ENCODE peak calls at places on chromosome 7, in nine cellular contexts. J, F, R, I, V, P, A, T and K are unnamed samples. For H3K9me3, the result is how much of the 10 kb centered on the place peaks cover.

GRCh38 chr7:55534262-55534915 is 37.9 kb downstream of the VOPP1 start:
- DNase-seq in F (peak), J (no peak), R (no peak), T (peak), P (no peak), I (no peak), V (no peak), A (no peak), K (peak)

GRCh38 chr7:18978108-18978495 is 139.3 kb downstream of the TWIST1 start:
- DNase-seq in V (no peak), R (no peak), I (peak), F (peak), A (no peak), P (peak), T (peak), J (no peak), K (no peak)

GRCh38 chr7:65798111-65799075 is 74.5 kb upstream of the VKORC1L1 start:
- DNase-seq in V (no peak), R (no peak), F (peak), T (peak), P (no peak), J (no peak), A (no peak), I (no peak), K (no peak)

GRCh38 chr7:149773446-149774236 is at the start of gene ZNF467:
- DNase-seq in I (no peak), J (peak), P (no peak), V (peak), T (peak), A (no peak), R (no peak), F (peak), K (peak)

GRCh38 chr7:39414669-39415035 is 151.6 kb upstream of the YAE1 start:
- DNase-seq in A (no peak), F (no peak), V (no peak), R (no peak), P (no peak), J (no peak), I (no peak), T (no peak), K (no peak)

GRCh38 chr7:117780832-117781231 is 92.4 kb downstream of the CTTNBP2 start:
- DNase-seq in V (no peak), I (no peak), J (no peak), A (no peak), P (no peak), R (no peak), T (no peak), F (no peak), K (no peak)

GRCh38 chr7:44490351-44491200 is at the start of gene NUDCD3:
- DNase-seq in F (peak), A (peak), V (peak), T (peak), P (peak), R (peak), I (peak), J (peak), K (peak)

GRCh38 chr7:83130623-83131545 is 31.8 kb downstream of the PCLO start:
- DNase-seq in V (no peak), J (no peak), F (no peak), R (no peak), P (no peak), I (no peak), A (no peak), T (peak), K (no peak)

GRCh38 chr7:155483868-155484325 is 26.0 kb downstream of the EN2 start:
- DNase-seq in P (no peak), J (no peak), A (no peak), I (no peak), F (peak), R (no peak), T (no peak), V (no peak), K (no peak)

GRCh38 chr7:64626083-64626469 is 39.9 kb upstream of the ZNF107 start:
- DNase-seq in I (no peak), A (no peak), R (no peak), V (no peak), J (no peak), P (no peak), F (no peak), T (no peak), K (no peak)
- H3K9me3 ChIP-seq in I (under half), A (under half), R (half or more), V (under half), J (under half), P (under half), F (under half), T (under half), K (under half)

DNA sequence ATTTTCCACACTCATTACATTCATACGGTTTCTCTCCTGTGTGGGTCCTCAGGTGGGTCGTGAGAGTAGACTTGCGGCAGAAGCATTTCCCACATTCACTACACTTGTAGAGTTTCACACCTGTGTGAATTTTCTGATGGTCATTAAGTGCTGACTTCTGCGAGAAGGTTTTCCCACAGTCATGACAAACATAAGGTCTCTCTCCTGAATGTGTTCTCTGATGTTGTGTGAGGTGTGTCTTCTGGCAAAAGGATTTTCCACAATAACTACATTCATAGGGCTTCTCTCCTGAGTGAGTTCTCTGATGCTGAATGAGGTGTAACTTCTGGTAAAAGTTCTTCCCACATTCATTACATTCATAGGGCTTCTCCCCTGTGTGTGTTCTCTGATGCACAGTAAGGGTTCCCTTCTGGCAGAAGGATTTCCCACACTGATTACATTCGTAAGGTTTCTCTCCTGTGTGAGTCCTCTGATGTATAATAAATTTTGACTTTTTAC is 15.1 kb downstream of the ZNF12 start:
- DNase-seq in J (no peak), A (no peak), V (no peak), R (no peak), T (no peak), I (no peak), F (no peak), P (no peak), K (no peak)
- H3K9me3 ChIP-seq in J (half or more), A (half or more), V (under half), R (half or more), T (half or more), I (half or more), F (under half), P (half or more), K (under half)

GRCh38 chr7:157730614-157731013 is 393.8 kb downstream of the DNAJB6 start:
- DNase-seq in R (no peak), P (no peak), J (no peak), T (no peak), V (no peak), A (no peak), I (no peak), F (no peak), K (no peak)

GRCh38 chr7:157726764-157727163 is 390.0 kb downstream of the DNAJB6 start:
- DNase-seq in T (no peak), P (no peak), F (no peak), J (no peak), R (no peak), I (no peak), A (no peak), V (no peak), K (no peak)

GRCh38 chr7:157723205-157723604 is 386.4 kb downstream of the DNAJB6 start:
- DNase-seq in J (no peak), T (no peak), R (no peak), P (no peak), I (no peak), V (no peak), A (no peak), F (no peak), K (no peak)

GRCh38 chr7:157729566-157729965 is 392.8 kb downstream of the DNAJB6 start:
- DNase-seq in J (no peak), R (no peak), F (no peak), V (no peak), I (no peak), P (no peak), A (no peak), T (no peak), K (no peak)

DNA sequence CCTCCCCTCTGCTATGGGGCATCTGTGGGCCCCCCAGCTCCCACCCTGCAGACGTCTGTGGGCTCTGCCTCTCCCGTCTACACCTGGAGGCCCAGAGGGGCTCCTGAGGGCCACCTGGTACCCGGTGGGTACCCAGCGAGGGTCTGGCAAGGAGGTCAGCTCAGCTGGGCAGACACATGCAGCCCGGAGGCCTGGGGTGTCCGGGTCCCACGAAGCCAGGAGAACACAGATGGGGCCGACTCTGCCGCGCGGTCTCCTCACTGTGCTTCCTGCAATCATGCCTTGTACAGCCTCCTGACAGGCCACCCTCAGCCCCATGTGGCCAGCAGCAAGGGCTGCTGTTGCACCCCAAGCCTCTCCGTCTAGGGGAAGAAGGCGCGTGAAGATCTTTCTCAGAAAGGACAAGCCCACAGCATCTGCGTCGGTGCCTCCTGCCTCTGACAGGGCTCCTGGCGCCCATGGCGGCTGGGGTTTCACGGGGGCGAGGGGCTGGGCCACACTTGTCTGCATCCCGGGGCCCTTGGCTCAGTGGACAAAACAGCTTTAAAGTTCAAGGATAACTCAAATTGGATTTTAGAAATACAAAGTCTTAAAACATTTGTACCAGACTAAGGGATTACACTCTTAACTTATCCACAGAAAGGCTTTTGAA is 391.3 kb downstream of the DNAJB6 start:
- DNase-seq in F (no peak), R (no peak), A (no peak), P (no peak), T (no peak), I (no peak), V (no peak), J (no peak), K (peak)
- H3K9me3 ChIP-seq in F (under half), R (under half), A (under half), P (under half), T (under half), I (under half), V (under half), J (under half), K (under half)

GRCh38 chr7:54189330-54189729 is 352.8 kb upstream of the VSTM2A start:
- DNase-seq in J (no peak), F (no peak), R (peak), I (no peak), T (no peak), A (no peak), V (no peak), P (no peak), K (no peak)
- H3K9me3 ChIP-seq in J (under half), F (under half), R (under half), I (under half), T (under half), A (under half), V (under half), P (under half), K (under half)

DNA sequence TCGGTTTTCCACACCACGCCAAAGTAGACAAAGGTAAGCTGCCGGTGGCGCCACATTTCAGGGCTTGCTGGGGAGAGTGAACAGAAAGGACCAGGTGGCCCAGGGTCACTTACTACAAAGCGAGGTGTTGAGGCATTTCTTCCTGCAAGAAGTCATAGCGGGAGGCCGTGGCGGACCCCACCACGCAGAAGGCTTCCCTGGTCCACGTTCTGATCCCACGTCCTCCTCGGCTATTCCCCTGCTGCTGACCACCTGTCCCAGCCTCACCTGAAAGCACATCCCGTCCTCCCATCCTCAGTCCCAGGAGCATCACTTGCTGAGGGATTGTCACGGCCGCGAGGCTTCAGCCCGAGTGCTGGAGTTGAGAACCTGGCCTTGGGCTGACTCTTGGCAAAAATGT is 139.2 kb downstream of the DYNC2I1 start:
- DNase-seq in T (no peak), J (no peak), F (no peak), I (no peak), R (no peak), V (no peak), A (no peak), P (no peak), K (peak)
- H3K9me3 ChIP-seq in T (under half), J (under half), F (under half), I (under half), R (under half), V (under half), A (under half), P (under half), K (under half)

DNA sequence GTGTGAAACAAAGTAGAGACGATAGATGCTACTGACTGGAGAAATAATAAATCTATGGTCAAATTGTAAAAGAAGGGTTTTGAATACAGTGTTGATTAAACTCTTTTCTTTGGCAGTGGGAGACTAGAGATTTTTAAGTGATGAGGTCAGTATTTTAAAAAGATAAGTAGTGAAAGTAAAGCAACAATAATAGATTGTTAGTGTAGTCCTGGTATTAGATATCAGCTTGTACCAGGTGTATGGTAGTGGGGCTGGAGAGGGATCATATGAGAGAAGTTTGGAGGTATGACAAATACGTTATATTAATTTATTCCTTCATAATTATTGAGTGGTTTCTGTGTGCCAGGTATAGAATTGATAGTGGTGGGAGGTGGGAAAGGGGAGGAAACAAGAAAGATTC is 25.2 kb downstream of the PHTF2 start:
- DNase-seq in J (no peak), R (no peak), V (no peak), P (no peak), A (no peak), I (no peak), T (no peak), F (no peak), K (no peak)
- H3K9me3 ChIP-seq in J (under half), R (under half), V (under half), P (under half), A (under half), I (under half), T (under half), F (under half), K (half or more)

DNA sequence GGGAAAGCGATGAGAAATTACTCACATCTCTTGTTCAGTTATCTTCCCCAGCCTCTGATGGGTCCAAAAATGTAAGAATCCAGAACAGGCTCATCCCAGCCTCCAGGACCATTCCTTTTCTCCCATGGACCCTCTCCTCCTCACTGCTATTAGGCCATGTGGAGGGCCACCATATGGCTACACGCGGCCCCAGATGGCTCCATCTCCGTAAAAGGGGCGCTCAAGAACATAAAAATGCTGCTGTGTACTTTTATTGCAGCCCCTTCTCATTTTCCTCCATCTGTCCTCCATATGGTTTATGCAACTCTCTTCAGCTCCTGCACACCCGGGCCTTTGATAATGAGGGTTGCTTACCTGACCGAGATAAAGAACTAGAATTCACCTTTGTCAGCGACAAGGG is 166.2 kb downstream of the RAPGEF5 start:
- DNase-seq in I (no peak), V (no peak), T (no peak), P (no peak), R (no peak), F (no peak), A (no peak), J (no peak), K (no peak)
- H3K9me3 ChIP-seq in I (under half), V (under half), T (under half), P (under half), R (under half), F (under half), A (under half), J (under half), K (under half)